ENCODE peak calls at places on chromosome 14, in six cellular contexts. I, A, R, T, Z and X are unnamed samples.

GRCh38 chr14:73026243-73026844 is 562 bp downstream of the ZFYVE1 start:
- DNase-seq in I (no peak), A (no peak), R (no peak), T (no peak), Z (no peak), X (no peak)

GRCh38 chr14:68627868-68628604 is 164.8 kb downstream of the ZFP36L1 start:
- DNase-seq in I (peak), A (no peak), R (no peak), T (no peak), Z (no peak), X (no peak)

GRCh38 chr14:74575507-74575906 is 36.5 kb downstream of the LTBP2 start:
- DNase-seq in I (no peak), A (no peak), R (no peak), T (no peak), Z (no peak), X (no peak)

GRCh38 chr14:22200977-22201605 is 387.9 kb downstream of the DAD1 start:
- DNase-seq in I (no peak), A (peak), R (peak), T (no peak), Z (peak), X (peak)

GRCh38 chr14:89794096-89794495 is 160.4 kb downstream of the EFCAB11 start:
- DNase-seq in I (no peak), A (no peak), R (no peak), T (no peak), Z (no peak), X (no peak)

GRCh38 chr14:36797634-36798033 is 136.0 kb downstream of the PAX9 start:
- DNase-seq in I (no peak), A (no peak), R (no peak), T (no peak), Z (no peak), X (no peak)

GRCh38 chr14:33932526-33933292 is 18.2 kb downstream of the EGLN3 start:
- DNase-seq in I (no peak), A (no peak), R (no peak), T (no peak), Z (no peak), X (no peak)

GRCh38 chr14:59905193-59905592 is 14.8 kb upstream of the LRRC9 start:
- DNase-seq in I (no peak), A (no peak), R (no peak), T (no peak), Z (no peak), X (no peak)

GRCh38 chr14:48331421-48331820 is 656.0 kb upstream of the MDGA2 start:
- DNase-seq in I (no peak), A (no peak), R (no peak), T (no peak), Z (no peak), X (no peak)

GRCh38 chr14:39491134-39491541 is 58.9 kb upstream of the FBXO33 start:
- DNase-seq in I (no peak), A (peak), R (peak), T (peak), Z (no peak), X (no peak)

GRCh38 chr14:68308695-68309094 is 484.2 kb downstream of the ZFP36L1 start:
- DNase-seq in I (no peak), A (no peak), R (no peak), T (no peak), Z (no peak), X (no peak)

GRCh38 chr14:54599932-54600331 is 33.0 kb downstream of the SAMD4A start:
- DNase-seq in I (no peak), A (no peak), R (no peak), T (no peak), Z (no peak), X (no peak)

GRCh38 chr14:61609885-61610284 is 85.4 kb upstream of the HIF1A start:
- DNase-seq in I (no peak), A (no peak), R (no peak), T (no peak), Z (no peak), X (no peak)

GRCh38 chr14:50452979-50453705 is 56.5 kb upstream of the CDKL1 start:
- DNase-seq in I (no peak), A (no peak), R (no peak), T (no peak), Z (no peak), X (no peak)

GRCh38 chr14:74517731-74518130 is 24.2 kb downstream of the ISCA2 start:
- DNase-seq in I (no peak), A (no peak), R (no peak), T (no peak), Z (no peak), X (no peak)

GRCh38 chr14:99899578-99900178 is 106.5 kb downstream of the EML1 start:
- DNase-seq in I (no peak), A (no peak), R (no peak), T (peak), Z (no peak), X (no peak)

GRCh38 chr14:99792551-99793212 is 531 bp upstream of the EML1 start:
- DNase-seq in I (no peak), A (no peak), R (no peak), T (no peak), Z (no peak), X (no peak)

GRCh38 chr14:63051966-63052365 is 6.7 kb upstream of the KCNH5 start:
- DNase-seq in I (no peak), A (no peak), R (no peak), T (no peak), Z (no peak), X (no peak)

GRCh38 chr14:30708157-30708556 is 86.0 kb downstream of the SCFD1 start:
- DNase-seq in I (no peak), A (peak), R (no peak), T (no peak), Z (no peak), X (no peak)

GRCh38 chr14:39342768-39343167 is 89.5 kb downstream of the FBXO33 start:
- DNase-seq in I (no peak), A (no peak), R (no peak), T (no peak), Z (no peak), X (no peak)

GRCh38 chr14:23408307-23408630 is 196 bp upstream of the MYH6 start:
- DNase-seq in I (no peak), A (no peak), R (no peak), T (no peak), Z (no peak), X (no peak)

GRCh38 chr14:89519000-89519399 is 102.0 kb upstream of the FOXN3 start:
- DNase-seq in I (no peak), A (no peak), R (no peak), T (no peak), Z (no peak), X (no peak)

GRCh38 chr14:94388896-94389469 is 581 bp upstream of the SERPINA1 start:
- DNase-seq in I (no peak), A (no peak), R (no peak), T (no peak), Z (no peak), X (no peak)

GRCh38 chr14:52033131-52033642 is 35.7 kb downstream of the NID2 start:
- DNase-seq in I (no peak), A (no peak), R (no peak), T (no peak), Z (no peak), X (no peak)

GRCh38 chr14:102076793-102077759 is 9.8 kb downstream of the HSP90AA1 start:
- DNase-seq in I (no peak), A (no peak), R (no peak), T (no peak), Z (no peak), X (no peak)

GRCh38 chr14:102078344-102078743 is 8.5 kb downstream of the HSP90AA1 start:
- DNase-seq in I (no peak), A (no peak), R (no peak), T (no peak), Z (no peak), X (peak)

GRCh38 chr14:102080183-102081080 is 6.4 kb downstream of the HSP90AA1 start:
- DNase-seq in I (no peak), A (no peak), R (no peak), T (no peak), Z (no peak), X (no peak)

GRCh38 chr14:102079700-102079979 is 7.2 kb downstream of the HSP90AA1 start:
- DNase-seq in I (no peak), A (no peak), R (no peak), T (no peak), Z (no peak), X (no peak)

DNA sequence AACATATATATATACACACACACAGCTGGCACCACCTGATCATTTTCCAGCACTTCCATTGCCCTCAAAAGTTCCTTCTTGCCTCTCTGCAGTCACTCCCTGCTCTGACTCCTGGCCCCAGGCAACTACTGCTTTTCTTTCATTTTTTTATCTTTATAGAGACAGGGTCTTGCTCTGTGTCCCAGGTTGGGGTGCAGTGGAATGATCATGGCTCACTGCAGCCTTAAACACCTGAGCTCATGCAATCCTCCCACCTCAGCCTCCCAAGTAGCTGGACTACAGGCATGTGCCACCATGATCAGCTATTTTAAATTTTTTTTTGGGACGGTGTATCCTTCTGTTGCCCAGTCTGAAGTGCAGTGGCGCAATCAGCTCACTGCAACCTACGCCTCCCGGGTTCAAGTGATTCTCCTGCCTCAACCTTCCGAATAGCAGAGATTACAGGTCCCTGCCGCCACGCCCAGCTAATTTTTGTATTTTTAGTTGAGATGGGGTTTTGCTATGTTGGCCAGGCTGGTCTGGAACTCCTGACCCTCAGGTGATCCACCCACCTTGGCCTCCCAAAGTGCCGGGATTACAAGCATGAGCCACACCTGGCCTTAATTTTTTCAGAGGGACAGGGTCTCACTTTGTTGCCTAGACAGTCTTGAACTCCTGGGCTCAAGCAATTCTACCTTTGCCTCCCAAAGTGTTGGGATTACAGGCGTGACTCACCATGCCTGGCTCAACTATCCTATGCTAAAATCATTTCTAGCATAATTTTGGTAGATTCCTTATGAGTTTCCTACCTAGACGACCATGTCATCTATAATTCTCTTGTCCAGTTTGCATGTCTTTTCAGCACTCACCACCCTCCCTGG is 7.8 kb downstream of the HSP90AA1 start:
- DNase-seq in I (no peak), A (no peak), R (no peak), T (no peak), Z (no peak), X (peak)
- TF ChIP-seq POLR2AphosphoS5 in I (no peak), A (peak), R (no peak), T (peak), Z (peak), X (no peak)

GRCh38 chr14:43706901-43707300 is 800.2 kb downstream of the FSCB start:
- DNase-seq in I (no peak), A (no peak), R (no peak), T (no peak), Z (no peak), X (no peak)
- TF ChIP-seq GABPA in I (no peak), A (no peak), R (no peak), T (no peak), Z (no peak), X (no peak)

GRCh38 chr14:105046891-105047282 is 18.3 kb downstream of the GPR132 start:
- DNase-seq in I (no peak), A (no peak), R (no peak), T (no peak), Z (no peak), X (no peak)

GRCh38 chr14:105045710-105046326 is 19.4 kb downstream of the GPR132 start:
- DNase-seq in I (no peak), A (peak), R (peak), T (peak), Z (no peak), X (peak)

GRCh38 chr14:105050551-105050897 is 14.7 kb downstream of the GPR132 start:
- DNase-seq in I (no peak), A (peak), R (peak), T (peak), Z (no peak), X (no peak)

GRCh38 chr14:105049753-105050550 is 15.3 kb downstream of the GPR132 start:
- DNase-seq in I (no peak), A (no peak), R (no peak), T (peak), Z (no peak), X (no peak)

GRCh38 chr14:105047283-105048016 is 17.8 kb downstream of the GPR132 start:
- DNase-seq in I (no peak), A (no peak), R (no peak), T (peak), Z (no peak), X (no peak)
- TF ChIP-seq POLR2AphosphoS5 in I (no peak), A (no peak), R (no peak), T (no peak), Z (peak), X (no peak)

GRCh38 chr14:85124896-85125295 is 405.0 kb upstream of the FLRT2 start:
- DNase-seq in I (no peak), A (no peak), R (no peak), T (no peak), Z (no peak), X (no peak)
- TF ChIP-seq GABPA in I (no peak), A (no peak), R (no peak), T (no peak), Z (no peak), X (no peak)